ENCODE peak calls at places on chromosomes 1 and 21, in eight cellular contexts. T, B, V, N, I, Q, J and O are unnamed samples.

GRCh38 chr1:53038565-53038964 is 23.4 kb upstream of the PODN start:
- DNase-seq in B (no peak), V (no peak), I (no peak), J (no peak), N (no peak), T (no peak), Q (no peak), O (no peak)

GRCh38 chr1:171191992-171192391 is 6.9 kb downstream of the FMO2 start:
- DNase-seq in T (no peak), N (no peak), Q (no peak), V (no peak), I (peak; percentile 58), B (no peak), J (no peak), O (no peak)

GRCh38 chr1:72557446-72558049 is 275.2 kb upstream of the NEGR1 start:
- DNase-seq in T (no peak), V (no peak), J (peak; percentile 16), N (peak; percentile 2), Q (no peak), B (no peak), I (peak; percentile 15), O (peak; percentile 25)

GRCh38 chr1:207988326-207989005 is 77.5 kb upstream of the CD34 start:
- DNase-seq in T (no peak), V (no peak), I (no peak), N (no peak), J (no peak), Q (peak; percentile 52), B (no peak), O (no peak)

GRCh38 chr1:162605225-162605927 is 26.9 kb upstream of the DDR2 start:
- DNase-seq in J (no peak), T (no peak), B (no peak), Q (no peak), I (peak; percentile 98), N (peak; percentile 92), V (peak; percentile 82), O (no peak)

GRCh38 chr1:159879977-159880376 is 17.5 kb upstream of the VSIG8 start:
- DNase-seq in V (no peak), T (no peak), N (peak; percentile 62), Q (no peak), J (no peak), I (peak; percentile 87), B (no peak), O (peak; percentile 88)

GRCh38 chr1:33836911-33837310 is 27.0 kb upstream of the HMGB4 start:
- DNase-seq in V (no peak), J (no peak), B (no peak), Q (no peak), I (no peak), T (no peak), N (no peak), O (no peak)

GRCh38 chr1:167763525-167764220 is 41.9 kb downstream of the MPZL1 start:
- DNase-seq in N (no peak), I (no peak), T (no peak), Q (no peak), V (peak; percentile 19), B (no peak), J (no peak), O (no peak)

GRCh38 chr1:72037745-72038343 is 244.5 kb downstream of the NEGR1 start:
- DNase-seq in Q (no peak), B (peak; percentile 45), T (no peak), I (peak; percentile 62), N (peak; percentile 0), J (no peak), V (peak; percentile 41), O (peak; percentile 59)

GRCh38 chr1:24900985-24901781 is 28.9 kb downstream of the RUNX3 start:
- DNase-seq in Q (no peak), I (no peak), T (no peak), B (no peak), N (no peak), V (no peak), J (no peak), O (no peak)

GRCh38 chr1:62716397-62716796 is 28.2 kb upstream of the DOCK7 start:
- DNase-seq in I (no peak), V (no peak), N (no peak), J (no peak), B (no peak), T (no peak), Q (no peak), O (peak; percentile 25)

GRCh38 chr21:33123396-33124120 is 53.6 kb downstream of the OLIG1 start:
- DNase-seq in B (no peak), N (no peak), I (no peak), Q (no peak), T (no peak), V (no peak), J (no peak), O (peak; percentile 38)

GRCh38 chr1:17653728-17654351 is 101.3 kb upstream of the ACTL8 start:
- DNase-seq in V (peak; percentile 28), T (peak; percentile 10), N (no peak), B (peak; percentile 45), I (peak; percentile 50), J (no peak), Q (no peak), O (peak; percentile 47)

GRCh38 chr1:30749691-30750583 is 7.6 kb downstream of the LAPTM5 start:
- DNase-seq in B (peak; percentile 92), T (peak; percentile 86), I (no peak), Q (no peak), N (no peak), J (no peak), V (no peak), O (no peak)

GRCh38 chr1:30751830-30752650 is 5.5 kb downstream of the LAPTM5 start:
- DNase-seq in B (no peak), T (no peak), N (no peak), Q (no peak), J (no peak), V (no peak), I (no peak), O (no peak)

GRCh38 chr1:30752651-30752908 is 5.0 kb downstream of the LAPTM5 start:
- DNase-seq in I (no peak), T (no peak), V (no peak), N (no peak), Q (no peak), J (no peak), B (no peak), O (no peak)

GRCh38 chr1:30748699-30749401 is 8.7 kb downstream of the LAPTM5 start:
- DNase-seq in V (no peak), Q (no peak), J (no peak), B (no peak), N (no peak), T (no peak), I (no peak), O (no peak)

DNA sequence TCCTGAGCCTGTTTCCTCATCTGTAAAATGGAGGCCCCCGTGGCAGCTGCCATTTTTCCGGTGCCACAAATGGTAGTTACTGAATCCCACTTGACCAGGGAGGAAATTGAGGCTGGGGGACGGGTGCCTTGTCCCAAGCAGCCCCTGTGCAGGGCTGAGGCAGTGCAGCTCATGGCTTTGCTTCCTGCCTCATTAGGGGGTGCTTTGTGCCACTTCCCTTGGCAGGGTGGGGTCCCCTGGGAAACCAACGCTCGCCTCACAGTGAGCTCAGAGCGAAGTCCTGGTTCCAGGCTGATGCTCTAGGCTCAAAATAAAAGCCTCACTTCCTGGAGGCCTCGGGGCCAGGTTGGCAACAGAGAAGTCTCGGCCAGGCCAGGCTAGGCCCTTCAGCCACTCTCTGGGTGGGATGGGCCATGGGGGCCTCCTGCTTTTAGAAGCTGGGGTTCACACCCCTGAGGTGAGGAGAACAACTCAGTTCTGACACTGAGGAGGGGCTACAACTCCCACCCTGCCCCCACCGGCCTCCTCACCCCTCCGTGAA is 6.8 kb downstream of the LAPTM5 start:
- DNase-seq in J (no peak), I (no peak), Q (no peak), N (no peak), V (no peak), T (no peak), B (peak; percentile 95), O (peak; percentile 57)
- H3K4me3 ChIP-seq in J (no peak overlapping the region), I (no peak overlapping the region), Q (no peak overlapping the region), N (no peak overlapping the region), V (no peak overlapping the region), T (peak overlapping the region; percentile 50), B (peak overlapping the region; percentile 58), O (no peak overlapping the region)

GRCh38 chr1:147769107-147769506 is 8.7 kb upstream of the GJA5 start:
- DNase-seq in B (no peak), T (no peak), V (no peak), I (peak; percentile 50), Q (no peak), N (no peak), J (no peak), O (no peak)

GRCh38 chr1:147768582-147768981 is 8.2 kb upstream of the GJA5 start:
- DNase-seq in V (no peak), N (no peak), J (no peak), B (no peak), I (no peak), T (no peak), Q (no peak), O (no peak)

GRCh38 chr1:147772540-147772939 is 12.1 kb upstream of the GJA5 start:
- DNase-seq in J (no peak), I (no peak), N (no peak), V (no peak), Q (no peak), B (no peak), T (no peak), O (no peak)

GRCh38 chr1:147773215-147773715 is 12.9 kb upstream of the GJA5 start:
- DNase-seq in I (no peak), B (no peak), N (no peak), Q (no peak), T (no peak), J (no peak), V (no peak), O (peak; percentile 8)

GRCh38 chr1:147771216-147772125 is 11.1 kb upstream of the GJA5 start:
- DNase-seq in J (no peak), V (no peak), I (no peak), T (no peak), N (no peak), B (no peak), Q (no peak), O (peak; percentile 74)
- H3K4me3 ChIP-seq in J (no peak overlapping the region), V (no peak overlapping the region), I (no peak overlapping the region), T (no peak overlapping the region), N (no peak overlapping the region), B (no peak overlapping the region), Q (peak overlapping the region; percentile 14), O (no peak overlapping the region)

GRCh38 chr21:25565272-25566199 is 41.7 kb downstream of the MRPL39 start:
- DNase-seq in I (no peak), T (no peak), B (no peak), V (no peak), Q (no peak), N (no peak), J (no peak), O (no peak)
- H3K4me3 ChIP-seq in I (no peak overlapping the region), T (no peak overlapping the region), B (no peak overlapping the region), V (no peak overlapping the region), Q (no peak overlapping the region), N (no peak overlapping the region), J (no peak overlapping the region), O (no peak overlapping the region)

GRCh38 chr1:4020411-4020810 is 120.3 kb upstream of the C1orf174 start:
- DNase-seq in T (no peak), N (no peak), Q (peak; percentile 54), J (no peak), V (no peak), B (no peak), I (no peak), O (no peak)
- H3K4me3 ChIP-seq in T (no peak overlapping the region), N (no peak overlapping the region), Q (no peak overlapping the region), J (no peak overlapping the region), V (no peak overlapping the region), B (no peak overlapping the region), I (no peak overlapping the region), O (no peak overlapping the region)

DNA sequence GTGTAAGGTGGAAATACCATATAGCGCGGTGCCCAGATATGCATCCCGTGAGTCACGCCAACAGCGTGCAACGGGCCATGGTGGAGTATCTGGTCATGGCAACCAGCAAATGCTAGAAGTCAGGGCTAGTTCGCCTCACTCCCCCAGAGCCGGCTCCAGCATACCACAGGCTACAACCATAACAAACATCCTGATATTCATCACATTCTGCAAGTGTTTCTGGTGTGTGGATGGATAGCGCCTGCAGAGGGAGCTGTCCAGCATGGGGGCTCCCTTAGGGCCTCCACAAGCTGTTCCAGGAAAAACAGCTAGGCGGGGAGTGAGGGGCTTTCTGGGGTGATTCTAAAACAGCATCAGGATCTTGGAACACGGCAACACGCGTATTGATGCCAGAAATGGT is 6.8 kb downstream of the C1orf198 start:
- DNase-seq in B (no peak), T (no peak), I (no peak), N (no peak), Q (no peak), V (no peak), J (no peak), O (no peak)
- H3K4me3 ChIP-seq in B (no peak overlapping the region), T (no peak overlapping the region), I (no peak overlapping the region), N (no peak overlapping the region), Q (no peak overlapping the region), V (no peak overlapping the region), J (no peak overlapping the region), O (no peak overlapping the region)